ENCODE peak calls at places on chromosomes 5 and 9, in four cellular contexts. B, S, N and R are unnamed samples.

GRCh38 chr5:149605998-149606721 is 24.9 kb downstream of the ARHGEF37 start:
- DNase-seq in B (no peak), S (peak), N (peak), R (peak)

GRCh38 chr9:136339173-136339957 is 12.0 kb downstream of the GPSM1 start:
- DNase-seq in B (peak), S (peak), N (peak), R (no peak)

GRCh38 chr5:32233696-32234447 is 59.8 kb upstream of the GOLPH3 start:
- DNase-seq in B (no peak), S (peak), N (peak), R (peak)

GRCh38 chr5:93607367-93608258 is 24.6 kb downstream of the NR2F1 start:
- DNase-seq in B (peak), S (peak), N (peak), R (peak)

GRCh38 chr5:138128344-138128743 is 10.9 kb downstream of the NME5 start:
- DNase-seq in B (no peak), S (no peak), N (no peak), R (no peak)

GRCh38 chr9:134422301-134422700 is 96.0 kb downstream of the RXRA start:
- DNase-seq in B (no peak), S (no peak), N (no peak), R (no peak)

GRCh38 chr9:8876303-8876702 is 1076.7 kb upstream of the DMAC1 start:
- DNase-seq in B (no peak), S (no peak), N (no peak), R (no peak)

GRCh38 chr5:124783794-124784193 is 37.4 kb upstream of the ZNF608 start:
- DNase-seq in B (no peak), S (peak), N (no peak), R (no peak)

GRCh38 chr5:138159666-138160065 is 18.8 kb downstream of the BRD8 start:
- DNase-seq in B (no peak), S (no peak), N (no peak), R (no peak)

GRCh38 chr5:154484393-154484944 is 6.4 kb upstream of the HAND1 start:
- DNase-seq in B (peak), S (no peak), N (no peak), R (no peak)

GRCh38 chr9:27828908-27829307 is 255.6 kb upstream of the C9orf72 start:
- DNase-seq in B (no peak), S (no peak), N (no peak), R (no peak)

GRCh38 chr5:66967102-66967501 is 229.5 kb downstream of the CD180 start:
- DNase-seq in B (no peak), S (peak), N (peak), R (peak)

GRCh38 chr5:150339165-150339564 is 18.3 kb upstream of the TCOF1 start:
- DNase-seq in B (no peak), S (no peak), N (no peak), R (no peak)

GRCh38 chr5:82349651-82350050 is 71.5 kb upstream of the RPS23 start:
- DNase-seq in B (peak), S (peak), N (no peak), R (peak)

GRCh38 chr5:95841914-95842812 is 19.6 kb upstream of the GLRX start:
- DNase-seq in B (no peak), S (peak), N (no peak), R (peak)

GRCh38 chr9:75111019-75111622 is 22.8 kb downstream of the OSTF1 start:
- DNase-seq in B (no peak), S (no peak), N (no peak), R (no peak)

GRCh38 chr5:106875591-106876297 is 795.0 kb downstream of the EFNA5 start:
- DNase-seq in B (peak), S (peak), N (peak), R (no peak)

GRCh38 chr9:113933188-113933587 is 57.1 kb downstream of the ZNF618 start:
- DNase-seq in B (no peak), S (no peak), N (no peak), R (no peak)

GRCh38 chr5:57499262-57500050 is 16.8 kb upstream of the ACTBL2 start:
- DNase-seq in B (peak), S (peak), N (peak), R (peak)

GRCh38 chr5:65209341-65209740 is 272.4 kb downstream of the ADAMTS6 start:
- DNase-seq in B (no peak), S (peak), N (peak), R (peak)

GRCh38 chr5:169218176-169218575 is 82.8 kb downstream of the SLIT3 start:
- DNase-seq in B (no peak), S (no peak), N (no peak), R (no peak)

GRCh38 chr9:88533951-88534455 is 975 bp upstream of the NXNL2 start:
- DNase-seq in B (peak), S (peak), N (peak), R (peak)

GRCh38 chr9:88534456-88535225 is at the start of gene NXNL2:
- DNase-seq in B (peak), S (peak), N (peak), R (peak)

GRCh38 chr9:88531920-88532319 is 3.1 kb upstream of the NXNL2 start:
- DNase-seq in B (peak), S (no peak), N (peak), R (no peak)

GRCh38 chr9:88530051-88530450 is 4.9 kb upstream of the NXNL2 start:
- DNase-seq in B (no peak), S (peak), N (peak), R (peak)

DNA sequence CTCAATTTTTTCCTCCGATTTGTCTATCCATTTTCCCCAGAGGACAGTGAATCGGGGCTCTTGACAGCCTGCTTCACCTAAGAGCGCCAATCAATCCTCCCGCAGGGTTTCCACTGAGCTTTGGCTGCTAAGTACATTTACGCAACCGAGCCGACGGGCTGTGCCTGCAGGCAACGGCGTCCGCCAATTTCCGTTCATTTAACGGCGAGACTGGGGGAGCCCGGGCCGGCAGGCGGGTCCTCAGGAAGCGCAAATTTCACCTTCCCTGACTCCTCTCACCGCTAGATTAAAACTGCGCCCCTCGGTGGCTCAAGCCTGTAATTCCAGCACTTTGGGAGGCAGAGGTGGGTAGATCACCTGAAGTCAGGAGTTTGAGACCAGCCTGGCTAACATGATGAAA is 2.7 kb upstream of the NXNL2 start:
- DNase-seq in B (peak), S (peak), N (peak), R (no peak)
- TF ChIP-seq CTCF in B (peak), S (peak), N (no peak), R (peak)

GRCh38 chr9:106286249-106286648 is 576.7 kb upstream of the ZNF462 start:
- DNase-seq in B (peak), S (peak), N (peak), R (no peak)

GRCh38 chr9:106287108-106287631 is 575.8 kb upstream of the ZNF462 start:
- DNase-seq in B (peak), S (peak), N (peak), R (no peak)

GRCh38 chr9:106288689-106289088 is 574.3 kb upstream of the ZNF462 start:
- DNase-seq in B (no peak), S (no peak), N (no peak), R (no peak)

GRCh38 chr9:106284300-106284699 is 578.7 kb upstream of the ZNF462 start:
- DNase-seq in B (peak), S (no peak), N (no peak), R (no peak)
- TF ChIP-seq CTCF in B (peak), S (peak), N (peak), R (no peak)

GRCh38 chr5:33257807-33258491 is 182.8 kb upstream of the TARS1 start:
- DNase-seq in B (no peak), S (peak), N (peak), R (peak)
- TF ChIP-seq CTCF in B (no peak), S (peak), N (no peak), R (peak)

GRCh38 chr9:95102572-95102971 is 214.9 kb downstream of the FANCC start:
- DNase-seq in B (no peak), S (no peak), N (no peak), R (no peak)

GRCh38 chr9:95104966-95105365 is 212.5 kb downstream of the FANCC start:
- DNase-seq in B (no peak), S (no peak), N (no peak), R (no peak)

GRCh38 chr9:95102001-95102433 is 215.5 kb downstream of the FANCC start:
- DNase-seq in B (peak), S (no peak), N (no peak), R (no peak)

GRCh38 chr9:95104088-95104960 is 213.2 kb downstream of the FANCC start:
- DNase-seq in B (no peak), S (peak), N (no peak), R (no peak)

GRCh38 chr9:95103385-95104087 is 214.0 kb downstream of the FANCC start:
- DNase-seq in B (no peak), S (peak), N (no peak), R (no peak)
- TF ChIP-seq CTCF in B (peak), S (peak), N (peak), R (peak)

DNA sequence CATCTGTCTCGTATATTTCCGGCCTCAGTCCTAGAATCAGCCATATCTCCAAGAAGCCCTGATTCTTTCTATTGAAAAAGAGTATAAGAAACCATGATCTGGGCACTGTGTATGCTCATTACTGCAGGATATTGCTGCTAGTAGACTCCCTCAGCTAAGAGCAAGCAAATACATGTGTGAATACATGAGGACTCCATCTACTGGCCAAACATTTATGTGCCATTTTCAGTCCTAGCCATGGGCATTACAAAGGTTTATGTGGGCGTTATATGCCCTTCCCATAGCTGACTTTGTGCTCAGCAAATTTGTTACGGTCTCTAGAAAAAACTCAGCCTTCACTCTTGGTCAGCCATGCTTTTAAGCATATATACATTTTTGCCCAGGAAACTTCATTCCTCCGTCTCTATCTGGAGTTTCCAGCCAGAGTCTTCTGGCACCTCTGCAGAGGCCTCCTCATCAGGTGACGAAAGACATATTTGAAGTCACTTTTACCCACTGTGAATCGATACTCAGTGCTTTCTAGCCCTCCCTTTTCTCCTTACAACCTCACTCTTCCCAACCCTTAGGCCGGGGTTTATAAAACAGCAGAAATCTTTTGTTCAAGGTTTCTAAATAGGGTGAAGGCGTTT is 1495.6 kb upstream of the CDH6 start:
- DNase-seq in B (peak), S (no peak), N (no peak), R (no peak)
- TF ChIP-seq CTCF in B (peak), S (no peak), N (no peak), R (no peak)

DNA sequence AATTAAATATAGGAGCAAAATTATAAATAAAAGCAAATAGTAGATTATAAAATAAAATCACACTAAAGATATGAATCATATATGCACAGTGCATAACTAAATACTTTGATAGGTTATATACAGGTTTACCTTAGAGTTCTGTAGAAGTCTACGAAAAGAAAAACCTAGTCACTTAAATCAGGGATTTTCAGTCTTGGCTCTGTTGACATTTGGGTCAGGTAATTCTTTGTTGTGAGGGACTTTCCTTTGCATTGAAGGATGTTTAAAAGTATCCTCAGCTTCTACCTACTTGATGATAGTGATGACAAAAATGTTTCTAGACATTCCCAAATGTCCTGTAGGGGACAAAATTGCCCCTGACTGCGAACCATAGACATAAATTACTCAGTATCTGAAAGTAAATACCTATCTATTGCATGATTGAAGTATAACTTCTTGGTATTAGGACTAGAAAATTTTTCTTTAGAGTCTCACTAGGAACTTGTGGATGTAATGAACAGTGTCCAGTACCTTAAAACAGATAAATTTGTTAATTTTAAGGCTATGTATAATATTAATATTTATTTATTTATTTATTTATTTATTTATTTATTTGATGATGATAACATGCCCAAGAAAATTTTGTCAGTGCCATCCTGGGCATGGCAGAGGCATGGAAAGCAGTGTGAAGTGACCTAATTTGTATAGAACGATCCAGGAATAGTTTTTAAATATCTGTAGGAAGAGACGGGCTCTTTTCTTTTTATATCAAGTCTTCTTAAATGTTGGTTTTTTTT is 44.0 kb upstream of the LRRC70 start:
- DNase-seq in B (no peak), S (no peak), N (no peak), R (no peak)
- TF ChIP-seq CTCF in B (no peak), S (no peak), N (no peak), R (no peak)

DNA sequence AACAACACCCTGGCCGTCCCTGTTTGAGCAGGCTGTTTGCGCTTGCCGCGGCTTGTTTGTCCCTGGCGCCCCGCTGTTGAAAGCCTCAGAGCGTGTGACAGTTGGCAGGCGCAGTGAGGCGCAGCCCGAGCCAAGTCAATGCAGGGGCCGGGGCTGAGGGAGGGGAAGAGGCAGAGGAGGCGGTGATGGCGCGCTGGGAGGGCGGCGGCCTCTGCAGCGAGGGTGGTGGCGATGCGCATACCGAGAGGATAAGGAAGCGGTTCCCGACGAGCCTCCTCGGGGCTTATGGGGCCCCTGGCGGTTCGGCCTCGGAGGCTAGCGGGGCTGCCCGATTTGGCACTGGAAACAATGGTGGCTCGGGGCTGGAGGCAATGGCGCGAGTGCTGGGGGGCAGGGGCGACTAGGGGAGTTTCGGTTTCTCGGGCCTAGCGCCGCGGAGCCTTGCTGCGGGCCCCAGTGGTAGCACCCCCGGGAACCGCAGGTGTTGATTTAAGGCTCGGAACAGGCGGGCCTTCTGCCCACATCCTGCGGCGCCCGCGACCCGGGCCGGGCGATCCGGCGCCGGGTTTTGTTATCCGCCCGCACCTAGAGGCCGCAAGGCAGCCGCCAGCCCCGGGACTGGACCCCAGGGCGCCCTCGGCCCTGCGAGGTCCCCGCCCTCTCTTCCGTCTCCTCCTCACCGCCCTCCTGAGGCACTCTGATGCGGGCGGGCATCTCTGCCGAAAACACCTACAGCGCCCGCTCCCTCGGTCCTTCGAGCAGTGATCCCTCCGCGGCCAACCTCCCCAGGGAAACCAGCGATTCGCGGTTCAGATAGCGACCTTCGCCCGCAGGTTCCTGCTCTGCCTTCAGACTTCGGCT is 955 bp upstream of the LNPEP start:
- DNase-seq in B (peak), S (peak), N (peak), R (peak)
- TF ChIP-seq CTCF in B (no peak), S (no peak), N (no peak), R (no peak)

GRCh38 chr9:130692365-130692764 is 1.2 kb upstream of the EXOSC2 start:
- DNase-seq in B (peak), S (no peak), N (peak), R (no peak)
- TF ChIP-seq CTCF in B (peak), S (no peak), N (peak), R (peak)

GRCh38 chr5:55994502-55994997 is at the start of gene IL6ST:
- DNase-seq in B (no peak), S (peak), N (peak), R (peak)
- TF ChIP-seq CTCF in B (peak), S (no peak), N (no peak), R (no peak)